ENCODE peak calls at places on chromosomes 11 and 22, in six cellular contexts. Z is GM23248, P is cardiac muscle cell, D is choroid plexus epithelial cell, J is right cardiac atrium, W is K562. L is an unnamed sample.

GRCh38 chr11:65293909-65294381 is 20.7 kb upstream of the CDC42EP2 start:
- DNase-seq in P (no peak), J (peak), W (no peak), Z (no peak), D (no peak), L (no peak)

GRCh38 chr11:16356057-16356750 is at the start of gene SOX6:
- DNase-seq in D (no peak), P (peak), Z (no peak), J (no peak), W (no peak), L (no peak)

GRCh38 chr11:11213117-11213516 is 139.9 kb downstream of the CSNK2A3 start:
- DNase-seq in Z (no peak), D (no peak), W (no peak), P (no peak), J (no peak), L (no peak)

GRCh38 chr22:39353346-39353745 is 3.6 kb downstream of the SYNGR1 start:
- DNase-seq in P (no peak), Z (peak), J (no peak), W (no peak), D (peak), L (no peak)

GRCh38 chr11:56197367-56197766 is 20.9 kb downstream of the OR5J2 start:
- DNase-seq in Z (no peak), W (no peak), D (no peak), J (no peak), P (no peak), L (no peak)

GRCh38 chr11:129460714-129461113 is 85.1 kb downstream of the BARX2 start:
- DNase-seq in Z (no peak), P (no peak), J (no peak), D (no peak), W (no peak), L (no peak)

GRCh38 chr11:126134461-126135155 is 71.9 kb upstream of the CDON start:
- DNase-seq in D (no peak), J (no peak), W (no peak), P (no peak), Z (no peak), L (no peak)

GRCh38 chr11:95231881-95232605 is 1.0 kb upstream of the SESN3 start:
- DNase-seq in P (peak), D (peak), J (peak), W (no peak), Z (peak), L (no peak)

GRCh38 chr11:119796363-119797060 is 67.5 kb upstream of the NECTIN1 start:
- DNase-seq in Z (no peak), D (no peak), P (no peak), J (no peak), W (no peak), L (no peak)

GRCh38 chr11:94909371-94909820 is 64.0 kb downstream of the CWC15 start:
- DNase-seq in P (peak), Z (peak), J (no peak), D (peak), W (no peak), L (no peak)

GRCh38 chr22:40654522-40655167 is 18.1 kb upstream of the MRTFA start:
- DNase-seq in P (peak), Z (peak), D (peak), W (peak), J (peak), L (peak)

GRCh38 chr22:40193429-40194421 is 16.0 kb downstream of the TNRC6B start:
- DNase-seq in Z (peak), W (no peak), D (peak), J (no peak), P (peak), L (peak)

GRCh38 chr11:120244966-120245365 is 5.0 kb downstream of the POU2F3 start:
- DNase-seq in W (no peak), J (no peak), P (no peak), D (no peak), Z (no peak), L (no peak)

GRCh38 chr11:117381988-117382387 is 54.3 kb downstream of the CEP164 start:
- DNase-seq in Z (no peak), P (no peak), D (no peak), W (no peak), J (no peak), L (no peak)

DNA sequence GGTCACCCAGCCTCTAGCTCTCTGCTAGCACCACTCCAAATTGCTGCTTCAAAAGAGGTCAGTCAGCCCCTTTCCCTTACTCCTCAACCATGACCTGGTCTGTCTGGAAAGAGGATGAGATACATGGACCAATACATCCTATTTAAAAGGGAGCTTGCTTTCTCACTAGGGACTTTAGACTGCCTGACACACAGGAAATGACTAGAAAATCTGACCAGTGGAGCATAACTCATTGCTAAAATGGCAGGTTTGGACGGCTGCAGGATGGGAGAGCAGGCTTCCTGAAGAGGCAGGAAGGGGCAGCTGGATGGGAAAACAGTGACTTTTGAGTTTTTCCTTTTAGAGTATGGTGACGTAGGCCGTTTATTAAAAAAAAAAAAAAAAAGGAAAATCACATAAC is 25.3 kb downstream of the STIM1 start:
- DNase-seq in D (peak), P (no peak), Z (peak), W (no peak), J (no peak), L (peak)
- H3K4me3 ChIP-seq in D (no peak), P (no peak), Z (no peak), W (no peak), J (no peak), L (no peak)

GRCh38 chr11:66328307-66329144 is 7.7 kb downstream of the RIN1 start:
- DNase-seq in P (peak), W (peak), D (peak), J (peak), Z (peak), L (peak)
- H3K4me3 ChIP-seq in P (no peak), W (no peak), D (no peak), J (no peak), Z (peak), L (no peak)

DNA sequence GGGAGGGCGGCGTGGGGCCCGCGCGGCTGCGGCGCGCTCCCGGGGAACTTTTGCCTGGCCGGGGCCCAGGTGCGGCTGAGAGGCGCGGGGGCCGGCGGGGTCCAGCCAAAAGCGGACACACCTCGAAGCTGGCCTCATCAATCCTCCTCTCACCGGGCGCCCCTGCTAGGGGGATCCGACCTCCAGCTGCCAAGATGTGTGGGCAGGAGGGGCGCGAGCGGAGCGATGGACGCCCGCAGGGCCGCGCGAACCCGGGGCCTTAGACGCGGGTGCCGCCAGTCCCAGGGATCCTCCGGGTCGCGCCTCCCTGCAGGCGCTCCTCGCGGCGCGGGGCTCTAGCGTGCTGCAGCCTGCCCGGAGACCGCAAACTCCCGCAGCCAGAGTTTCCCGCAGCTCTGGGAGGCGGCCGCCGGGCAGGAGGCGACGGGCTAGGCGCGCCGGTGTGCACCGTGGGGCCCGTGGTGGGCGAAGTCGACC is 785 bp downstream of the IGSF9B start:
- DNase-seq in D (no peak), J (no peak), W (no peak), Z (no peak), P (no peak), L (no peak)
- H3K4me3 ChIP-seq in D (no peak), J (peak), W (no peak), Z (no peak), P (peak), L (peak)

DNA sequence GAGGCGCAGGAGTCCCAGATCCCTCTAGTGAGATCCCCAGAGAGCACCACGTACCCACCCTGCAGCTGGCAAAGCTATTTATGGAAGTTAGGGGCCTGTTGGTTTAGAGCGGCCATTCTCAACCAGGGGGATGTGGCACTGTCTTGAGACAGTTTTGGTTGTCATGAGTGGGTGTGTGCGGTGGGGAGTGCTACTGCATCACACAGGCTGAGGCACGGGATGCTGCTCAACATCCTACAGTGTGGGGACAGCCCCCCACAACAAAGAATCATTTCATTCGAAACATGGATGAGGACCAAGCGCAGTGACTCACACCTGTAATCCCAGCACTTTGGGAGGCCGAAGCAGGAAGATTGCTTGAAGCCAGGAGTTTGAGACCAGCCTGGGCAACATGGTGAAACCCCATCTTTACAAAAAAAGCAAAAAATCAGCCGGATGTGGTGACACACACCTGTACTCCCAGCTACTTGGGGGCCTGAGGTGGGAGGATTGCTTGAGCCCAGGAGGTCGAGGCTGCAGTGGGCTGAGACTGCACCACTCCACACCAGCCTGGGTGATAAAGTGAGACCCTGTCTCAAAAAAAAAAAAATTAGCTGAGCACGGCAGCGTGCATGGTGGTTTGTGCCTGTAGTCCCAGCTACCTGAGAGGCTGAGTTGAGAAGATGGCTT is 28.2 kb downstream of the GGT5 start:
- DNase-seq in Z (no peak), J (no peak), W (no peak), P (no peak), D (no peak), L (no peak)
- H3K4me3 ChIP-seq in Z (no peak), J (no peak), W (no peak), P (no peak), D (no peak), L (no peak)

GRCh38 chr11:68596231-68596630 is 88.1 kb upstream of the GAL start:
- DNase-seq in P (no peak), J (no peak), D (no peak), W (no peak), Z (no peak), L (no peak)
- H3K4me3 ChIP-seq in P (no peak), J (no peak), D (no peak), W (no peak), Z (no peak), L (no peak)

GRCh38 chr11:62505784-62506145 is 40.8 kb downstream of the AHNAK start:
- DNase-seq in W (no peak), P (peak), D (no peak), J (peak), Z (peak), L (no peak)
- H3K4me3 ChIP-seq in W (peak), P (no peak), D (peak), J (peak), Z (peak), L (no peak)

DNA sequence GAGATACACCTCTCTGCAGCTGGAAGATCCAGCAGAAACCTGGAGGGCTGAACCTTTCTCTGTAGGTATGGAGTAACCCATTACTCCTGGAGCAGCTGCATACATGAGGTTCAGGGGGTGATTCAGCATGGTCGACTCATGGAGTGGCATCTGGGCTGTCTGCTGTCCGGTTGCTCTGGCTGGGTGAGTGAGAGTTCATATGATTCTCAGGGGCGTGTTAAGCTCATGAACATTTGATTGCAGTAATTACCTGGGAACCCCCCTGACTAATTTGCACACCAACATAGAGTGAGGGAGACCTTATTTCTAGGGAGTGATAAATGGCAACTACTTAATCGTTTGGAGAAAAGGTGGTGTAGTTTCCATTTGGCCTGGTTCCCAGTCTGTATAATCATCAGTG is 661.9 kb downstream of the ETS1 start:
- DNase-seq in D (peak), P (peak), W (no peak), J (no peak), Z (peak), L (no peak)
- H3K4me3 ChIP-seq in D (no peak), P (no peak), W (no peak), J (no peak), Z (no peak), L (no peak)

L was measured in PC-3.